ENCODE peak calls at places on chromosomes 4 and X, in four cellular contexts. L is K562, M is HCT116, A is GM12878. O is an unnamed sample.
A peak's percentile ranks its signal among the peaks of the same experiment; 100 is the strongest.

GRCh38 chr4:77269505-77269904 is 112.5 kb downstream of the CCNG2 start:
- ATAC-seq in L (no peak), M (no peak), A (no peak), O (no peak)

GRCh38 chr4:130336585-130337217 is 1240.7 kb downstream of the C4orf33 start:
- ATAC-seq in L (no peak), M (peak; percentile 82), A (peak; percentile 71), O (no peak)

GRCh38 chr4:87375719-87376291 is 15.2 kb downstream of the HSD17B11 start:
- ATAC-seq in L (peak; percentile 86), M (peak; percentile 65), A (peak; percentile 81), O (peak; percentile 84)

GRCh38 chrX:132270699-132271098 is 51.5 kb upstream of the RAP2C start:
- ATAC-seq in L (no peak), M (no peak), A (no peak), O (peak; percentile 91)

GRCh38 chr4:79163981-79164490 is 161.8 kb downstream of the NAA11 start:
- ATAC-seq in L (no peak), M (no peak), A (peak; percentile 85), O (no peak)

GRCh38 chr4:181219783-181220416 is 1023.3 kb upstream of the TENM3 start:
- ATAC-seq in L (no peak), M (no peak), A (no peak), O (no peak)

GRCh38 chr4:173538903-173539445 is 8.9 kb upstream of the HAND2 start:
- ATAC-seq in L (peak; percentile 49), M (no peak), A (no peak), O (peak; percentile 35)

GRCh38 chrX:16316336-16316735 is 149.1 kb downstream of the MAGEB17 start:
- ATAC-seq in L (no peak), M (no peak), A (no peak), O (no peak)

GRCh38 chr4:5958199-5958735 is 60.0 kb downstream of the C4orf50 start:
- ATAC-seq in L (no peak), M (no peak), A (no peak), O (no peak)

GRCh38 chr4:147635348-147635747 is 18.2 kb downstream of the TMEM184C start:
- ATAC-seq in L (no peak), M (no peak), A (no peak), O (no peak)

GRCh38 chr4:185936650-185937376 is 124.8 kb upstream of the SORBS2 start:
- ATAC-seq in L (no peak), M (no peak), A (no peak), O (no peak)

GRCh38 chrX:72621619-72622485 is 49.2 kb upstream of the HDAC8 start:
- ATAC-seq in L (no peak), M (no peak), A (peak; percentile 89), O (no peak)

GRCh38 chrX:47579537-47579936 is 2.7 kb upstream of the TIMP1 start:
- ATAC-seq in L (no peak), M (no peak), A (peak; percentile 66), O (no peak)

GRCh38 chr4:1777822-1778641 is 15.1 kb upstream of the FGFR3 start:
- ATAC-seq in L (peak; percentile 88), M (peak; percentile 66), A (peak; percentile 10), O (no peak)

GRCh38 chr4:10030946-10031662 is 9.8 kb upstream of the SLC2A9 start:
- ATAC-seq in L (no peak), M (no peak), A (no peak), O (no peak)

GRCh38 chr4:8144359-8144758 is 14.3 kb downstream of the ABLIM2 start:
- ATAC-seq in L (no peak), M (no peak), A (no peak), O (no peak)

GRCh38 chr4:100977746-100978397 is 369.5 kb downstream of the PPP3CA start:
- ATAC-seq in L (no peak), M (no peak), A (no peak), O (peak; percentile 40)

GRCh38 chr4:151015458-151016344 is 617 bp upstream of the LRBA start:
- ATAC-seq in L (peak; percentile 77), M (peak; percentile 78), A (peak; percentile 80), O (peak; percentile 92)
- TF ChIP-seq POLR2A in L (peak; percentile 96), M (peak; percentile 93), A (peak; percentile 96), O (peak; percentile 84)

GRCh38 chrX:21838937-21839333 is 482 bp upstream of the MBTPS2 start:
- ATAC-seq in L (peak; percentile 5), M (peak; percentile 30), A (peak; percentile 8), O (no peak)
- H3K27ac ChIP-seq in L (no peak overlapping the region), M (peak overlapping the region; percentile 36), A (no peak overlapping the region), O (peak overlapping the region; percentile 58)

GRCh38 chr4:69057620-69058409 is 38.5 kb upstream of the UGT2B7 start:
- ATAC-seq in L (no peak), M (no peak), A (peak; percentile 79), O (no peak)
- TF ChIP-seq POLR2AphosphoS5 in L (no peak), M (no peak), A (no peak), O (no peak)

DNA sequence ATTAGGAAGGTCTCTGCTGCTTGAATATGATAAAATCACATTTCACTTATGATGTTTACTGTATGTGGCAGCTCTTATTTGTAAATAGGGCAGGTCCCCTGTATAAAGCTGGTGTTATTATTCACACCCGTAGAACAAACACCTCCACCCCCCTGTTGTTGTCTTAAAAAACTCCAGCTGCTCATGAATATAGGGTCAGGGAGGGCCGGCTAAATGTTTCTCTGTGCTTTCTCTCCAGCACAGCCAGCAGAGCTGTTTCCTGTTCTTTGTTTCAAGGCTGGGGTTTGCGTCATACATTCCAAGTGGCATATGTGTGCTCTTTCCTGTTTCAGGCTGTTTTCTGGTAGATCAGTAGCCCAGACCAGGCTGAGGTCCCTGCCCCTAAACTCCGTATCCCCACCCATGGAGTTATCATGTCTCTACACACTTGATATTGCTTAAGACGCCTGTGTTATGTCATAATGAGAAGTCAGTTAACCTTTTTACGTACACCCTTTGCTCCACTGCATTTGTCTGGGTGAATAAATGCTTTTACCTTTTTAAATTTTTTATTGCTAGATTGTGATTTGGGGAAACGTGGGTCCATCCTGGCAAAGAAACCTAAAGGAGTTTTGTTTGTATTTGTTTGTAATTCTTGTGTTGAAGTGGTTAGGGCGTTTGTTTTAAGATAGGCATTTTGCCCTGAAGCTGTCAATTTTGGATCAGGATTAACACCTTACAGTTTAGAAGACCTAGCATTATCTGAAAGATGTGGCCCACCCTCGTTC is 3.2 kb downstream of the KLF3 start:
- ATAC-seq in L (peak; percentile 77), M (peak; percentile 49), A (peak; percentile 48), O (peak; percentile 63)
- TF ChIP-seq POLR2A in L (peak; percentile 77), M (peak; percentile 35), A (peak; percentile 49), O (peak; percentile 50)

O was measured in gastroesophageal sphincter.